ENCODE peak calls at places on chromosomes 13 and 19, in seven cellular contexts. G is NCI-H1092 treated with DMSO at 0.1 percent for 48 hours, M is smooth muscle cell of the brain vasculature, H is ELF-1, Y is SK-MEL-5, U is T-helper 17 cell, J is germinal center. A is an unnamed sample.

GRCh38 chr19:6551607-6552450 is 21.0 kb downstream of the TNFSF9 start:
- DNase-seq in G (no peak), M (no peak), H (no peak), Y (peak), U (peak), J (peak), A (no peak)

GRCh38 chr19:17579523-17580244 is 24.2 kb downstream of the COLGALT1 start:
- DNase-seq in G (no peak), M (no peak), H (peak), Y (peak), U (no peak), J (peak), A (peak)

GRCh38 chr13:113008841-113009240 is 39.8 kb downstream of the MCF2L start:
- DNase-seq in G (no peak), M (no peak), H (no peak), Y (no peak), U (no peak), J (no peak), A (no peak)

GRCh38 chr13:114001331-114002008 is 27.6 kb upstream of the C13orf46 start:
- DNase-seq in G (no peak), M (no peak), H (no peak), Y (no peak), U (no peak), J (no peak), A (no peak)

GRCh38 chr19:18023596-18024212 is 15.7 kb downstream of the ARRDC2 start:
- DNase-seq in G (no peak), M (no peak), H (no peak), Y (peak), U (peak), J (peak), A (peak)

GRCh38 chr13:95300625-95301134 is 571 bp downstream of the ABCC4 start:
- DNase-seq in G (peak), M (no peak), H (peak), Y (peak), U (peak), J (peak), A (peak)

GRCh38 chr19:3132971-3133792 is 2.7 kb upstream of the GNA15 start:
- DNase-seq in G (peak), M (peak), H (no peak), Y (no peak), U (peak), J (peak), A (no peak)

GRCh38 chr19:40443930-40444180 is 280 bp downstream of the SERTAD3 start:
- DNase-seq in G (no peak), M (no peak), H (no peak), Y (no peak), U (no peak), J (peak), A (peak)

GRCh38 chr13:49540552-49540951 is 44.8 kb downstream of the PHF11 start:
- DNase-seq in G (no peak), M (no peak), H (peak), Y (peak), U (no peak), J (no peak), A (peak)